ENCODE peak calls at places on chromosome 10, in six cellular contexts. X is BJ, I is LNCaP clone FGC, R is lower lobe of right lung, U is SJSA1, T is Peyer's patch. C is an unnamed sample.

GRCh38 chr10:34504534-34504933 is 310.6 kb downstream of the PARD3 start:
- DNase-seq in R (no peak), X (no peak), T (no peak), I (peak; percentile 79), U (no peak), C (peak; percentile 44)

GRCh38 chr10:49613882-49614241 is at the start of gene CHAT:
- DNase-seq in I (no peak), R (no peak), U (no peak), X (no peak), T (no peak), C (no peak)

GRCh38 chr10:28467615-28468014 is 65.3 kb upstream of the WAC start:
- DNase-seq in U (no peak), T (no peak), R (no peak), X (no peak), I (no peak), C (no peak)

GRCh38 chr10:74332398-74332797 is 181.4 kb downstream of the ADK start:
- DNase-seq in U (no peak), I (no peak), X (peak; percentile 39), R (no peak), T (no peak), C (no peak)

GRCh38 chr10:91785851-91786250 is 12.4 kb upstream of the TNKS2 start:
- DNase-seq in T (no peak), I (no peak), X (no peak), R (no peak), U (no peak), C (no peak)

GRCh38 chr10:26540601-26541000 is 102.5 kb downstream of the APBB1IP start:
- DNase-seq in R (no peak), U (no peak), X (no peak), T (peak; percentile 34), I (no peak), C (no peak)

GRCh38 chr10:12797471-12798262 is 203.8 kb downstream of the CCDC3 start:
- DNase-seq in R (no peak), T (no peak), I (no peak), U (no peak), X (no peak), C (no peak)

GRCh38 chr10:34994565-34995142 is 95.5 kb downstream of the CUL2 start:
- DNase-seq in R (peak; percentile 48), I (peak; percentile 43), X (no peak), T (no peak), U (peak; percentile 50), C (peak; percentile 55)

GRCh38 chr10:31081937-31082635 is 50.4 kb upstream of the ZNF438 start:
- DNase-seq in U (no peak), I (no peak), R (no peak), T (no peak), X (no peak), C (no peak)

GRCh38 chr10:106559442-106559841 is 605.1 kb downstream of the SORCS1 start:
- DNase-seq in I (no peak), U (no peak), X (no peak), R (no peak), T (no peak), C (no peak)

GRCh38 chr10:15236340-15236739 is 67.8 kb upstream of the NMT2 start:
- DNase-seq in T (no peak), U (no peak), X (no peak), R (no peak), I (no peak), C (no peak)

GRCh38 chr10:46541735-46542566 is 14.5 kb downstream of the GPRIN2 start:
- DNase-seq in U (peak; percentile 48), T (no peak), R (peak; percentile 47), I (no peak), X (no peak), C (peak; percentile 25)

GRCh38 chr10:105699504-105699903 is 1058.4 kb downstream of the SORCS3 start:
- DNase-seq in I (no peak), X (no peak), T (no peak), R (no peak), U (no peak), C (no peak)

GRCh38 chr10:95792874-95793285 is 36.9 kb downstream of the ENTPD1 start:
- DNase-seq in X (peak; percentile 22), T (peak; percentile 28), U (no peak), I (no peak), R (no peak), C (no peak)

GRCh38 chr10:18020523-18020922 is 68.8 kb downstream of the SLC39A12 start:
- DNase-seq in X (no peak), U (no peak), T (no peak), R (no peak), I (no peak), C (no peak)

GRCh38 chr10:116960066-116960465 is 44.9 kb downstream of the SHTN1 start:
- DNase-seq in U (no peak), I (no peak), T (no peak), R (no peak), X (no peak), C (no peak)

GRCh38 chr10:82653244-82653933 is 778.4 kb downstream of the NRG3 start:
- DNase-seq in T (no peak), R (no peak), X (no peak), I (no peak), U (no peak), C (no peak)

GRCh38 chr10:59098387-59098786 is 78.1 kb upstream of the PHYHIPL start:
- DNase-seq in T (no peak), I (no peak), X (peak; percentile 35), U (peak; percentile 66), R (no peak), C (no peak)

GRCh38 chr10:63553031-63553430 is 31.8 kb downstream of the REEP3 start:
- DNase-seq in U (no peak), X (peak; percentile 57), R (no peak), I (no peak), T (no peak), C (no peak)

GRCh38 chr10:117148284-117148683 is 10.2 kb upstream of the VAX1 start:
- DNase-seq in X (no peak), T (no peak), R (no peak), U (no peak), I (no peak), C (no peak)

GRCh38 chr10:3471927-3472704 is 299.5 kb upstream of the PITRM1 start:
- DNase-seq in T (no peak), U (peak; percentile 66), R (no peak), I (peak; percentile 38), X (no peak), C (no peak)

GRCh38 chr10:65941098-65941655 is 984.7 kb upstream of the LRRTM3 start:
- DNase-seq in I (no peak), R (no peak), U (no peak), X (no peak), T (no peak), C (no peak)

DNA sequence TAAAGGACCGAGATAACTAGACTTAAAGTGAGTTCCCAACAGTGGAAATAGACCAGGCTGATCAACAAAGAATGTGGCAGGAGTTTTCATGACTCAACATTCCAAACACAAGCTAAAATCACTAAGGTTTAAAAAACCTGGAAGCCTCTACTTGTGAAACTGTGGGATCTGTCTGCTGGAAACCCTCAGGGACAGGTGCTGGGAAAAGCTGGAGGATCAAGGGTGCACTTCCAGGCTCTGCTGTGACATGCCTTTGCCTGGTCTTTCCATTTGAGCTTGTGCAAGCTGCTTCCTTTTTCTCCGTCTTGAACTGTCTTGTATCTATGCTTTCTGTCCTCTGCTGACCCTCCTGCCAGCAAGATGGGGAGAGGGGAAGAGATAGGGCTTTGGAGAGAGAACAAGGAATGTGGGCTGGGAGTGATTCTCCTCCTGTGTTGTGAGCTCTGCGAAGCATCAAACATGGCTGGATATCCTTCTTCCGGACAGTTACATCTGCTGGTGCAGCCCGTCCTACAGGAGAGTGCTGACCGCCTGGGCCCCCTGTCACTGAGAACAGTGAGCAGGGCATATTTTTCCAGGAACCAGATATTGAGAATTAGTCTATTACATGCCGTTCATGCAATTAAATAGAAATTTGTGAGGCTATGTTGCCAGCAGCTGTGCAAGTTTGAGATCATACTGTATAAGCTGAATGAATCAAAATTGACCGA is 25.5 kb downstream of the ARHGAP22 start:
- DNase-seq in X (no peak), I (no peak), U (no peak), T (no peak), R (no peak), C (no peak)
- H3K4me3 ChIP-seq in X (no peak overlapping the region), I (no peak overlapping the region), U (no peak overlapping the region), T (no peak overlapping the region), R (no peak overlapping the region), C (no peak overlapping the region)

DNA sequence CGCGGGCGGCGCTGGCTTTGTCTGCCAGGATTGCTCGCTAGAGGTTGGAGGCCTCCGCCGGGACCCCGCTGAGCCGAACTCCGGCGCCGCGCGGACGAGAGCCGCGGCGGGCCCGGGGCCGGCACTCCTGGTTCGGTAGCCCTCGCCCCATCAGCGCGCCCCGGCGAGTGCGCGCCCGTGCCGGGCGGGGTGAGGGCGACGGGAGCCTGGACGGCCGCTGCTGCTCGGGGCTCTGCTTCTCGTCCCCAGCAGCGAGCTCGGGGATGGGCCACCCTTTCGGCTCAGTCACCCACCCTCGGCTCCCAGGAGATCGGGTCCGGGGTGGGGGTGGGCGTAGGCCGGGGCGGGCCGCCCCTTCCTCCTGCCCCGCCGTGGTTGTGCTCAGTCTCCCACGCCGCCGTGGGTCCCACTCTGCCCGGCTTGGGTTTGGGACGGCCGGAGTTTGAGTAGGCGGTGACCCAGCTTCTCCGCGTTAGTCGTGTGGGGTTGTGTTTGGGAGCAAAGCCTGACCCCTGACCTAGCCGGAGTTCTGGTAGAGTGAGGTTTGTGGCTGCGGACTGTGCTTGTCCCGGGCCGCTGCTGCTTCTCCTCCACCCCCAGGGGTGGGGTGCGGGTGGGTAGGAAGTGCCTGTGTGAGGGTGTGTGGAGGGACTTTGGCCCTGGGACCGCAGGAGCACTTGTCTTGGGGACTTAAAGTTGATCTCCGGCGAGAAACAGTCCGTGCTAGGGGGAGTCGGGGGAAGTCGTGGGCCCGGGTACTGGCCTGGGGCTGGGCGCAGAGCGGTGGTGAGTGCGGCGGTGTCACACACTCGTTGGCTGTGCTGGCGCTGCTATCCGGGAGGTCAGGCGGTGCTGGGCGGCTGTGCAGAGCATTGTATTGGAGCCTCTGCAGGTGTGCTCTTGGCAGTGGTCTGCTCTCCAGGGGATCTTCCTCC is 683 bp downstream of the TSPAN14 start:
- DNase-seq in T (peak; percentile 66), X (no peak), I (no peak), R (peak; percentile 76), U (no peak), C (peak; percentile 67)
- H3K4me3 ChIP-seq in T (peak overlapping the region; percentile 97), X (peak overlapping the region; percentile 58), I (peak overlapping the region; percentile 59), R (peak overlapping the region; percentile 87), U (peak overlapping the region; percentile 99), C (peak overlapping the region; percentile 95)

DNA sequence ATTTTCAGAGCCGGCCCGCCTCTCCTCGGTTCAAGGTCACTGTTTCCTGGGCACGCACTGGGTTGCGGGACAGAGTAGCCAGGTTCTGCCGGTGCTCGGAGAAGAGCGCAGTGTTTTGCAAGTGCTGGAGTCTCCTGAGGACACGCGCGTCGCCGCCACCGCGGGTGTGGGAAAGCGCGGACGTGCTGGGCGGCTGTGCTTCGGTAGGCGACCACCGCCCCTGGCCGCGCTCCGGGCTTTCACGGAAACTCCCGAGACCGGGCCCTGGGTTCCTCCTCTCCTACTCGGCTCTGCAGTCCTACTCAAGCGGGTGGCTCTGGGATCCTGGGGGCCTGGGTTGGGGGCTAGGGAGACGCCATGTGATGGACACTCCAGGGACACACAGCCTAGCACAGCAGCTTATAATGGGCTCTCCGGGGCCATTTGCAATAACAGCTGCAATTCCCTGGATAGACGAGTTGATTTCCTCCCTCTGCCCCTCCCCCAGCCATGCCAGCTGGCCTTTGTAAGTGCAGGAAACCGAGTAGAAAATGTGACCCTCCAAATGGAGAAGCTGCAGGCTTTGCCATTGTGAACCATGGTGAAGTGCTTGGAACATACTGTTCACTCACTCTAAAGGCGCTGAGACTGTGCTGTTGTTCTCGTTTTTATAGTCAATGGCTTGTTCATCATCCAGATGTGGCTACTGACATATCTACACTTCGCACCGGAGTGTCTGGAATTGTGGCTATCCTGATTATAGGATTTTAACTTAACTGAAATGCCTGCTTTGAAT is 2.1 kb downstream of the FRAT1 start:
- DNase-seq in T (peak; percentile 26), U (no peak), I (no peak), X (no peak), R (peak; percentile 73), C (no peak)
- H3K4me3 ChIP-seq in T (peak overlapping the region; percentile 87), U (no peak overlapping the region), I (no peak overlapping the region), X (no peak overlapping the region), R (peak overlapping the region; percentile 79), C (peak overlapping the region; percentile 92)

GRCh38 chr10:113960617-113961260 is 82.9 kb upstream of the ADRB1 start:
- DNase-seq in U (no peak), I (no peak), T (peak; percentile 37), R (peak; percentile 49), X (no peak), C (peak; percentile 61)
- H3K4me3 ChIP-seq in U (no peak overlapping the region), I (no peak overlapping the region), T (no peak overlapping the region), R (no peak overlapping the region), X (no peak overlapping the region), C (no peak overlapping the region)

C was measured in stomach.